ENCODE peak calls at places on chromosomes 2 and 18, in five cellular contexts. One of them, this sample, is unnamed.

GRCh38 chr2:205772983-205773382 is 90.7 kb downstream of the NRP2 start:
- DNase-seq in OCI-LY7: no peak
- DNase-seq in AG20443: no peak
- DNase-seq in AG04449: no peak
- DNase-seq in mucosa of descending colon: peak; percentile 29
- DNase-seq in this sample: no peak

GRCh38 chr18:36354989-36355388 is 57.5 kb downstream of the FHOD3 start:
- DNase-seq in OCI-LY7: no peak
- DNase-seq in AG20443: peak; percentile 80
- DNase-seq in AG04449: peak; percentile 10
- DNase-seq in mucosa of descending colon: no peak
- DNase-seq in this sample: no peak

GRCh38 chr2:196335238-196335637 is 163.9 kb upstream of the STK17B start:
- DNase-seq in OCI-LY7: no peak
- DNase-seq in AG20443: peak; percentile 51
- DNase-seq in AG04449: peak; percentile 46
- DNase-seq in mucosa of descending colon: no peak
- DNase-seq in this sample: no peak

GRCh38 chr2:229622495-229623355 is 91.6 kb downstream of the DNER start:
- DNase-seq in OCI-LY7: no peak
- DNase-seq in AG20443: no peak
- DNase-seq in AG04449: no peak
- DNase-seq in mucosa of descending colon: no peak
- DNase-seq in this sample: no peak

GRCh38 chr2:191835539-191836350 is 11.1 kb downstream of the CAVIN2 start:
- DNase-seq in OCI-LY7: no peak
- DNase-seq in AG20443: no peak
- DNase-seq in AG04449: no peak
- DNase-seq in mucosa of descending colon: no peak
- DNase-seq in this sample: no peak

GRCh38 chr2:9331704-9332103 is 91.6 kb downstream of the ITGB1BP1 start:
- DNase-seq in OCI-LY7: no peak
- DNase-seq in AG20443: no peak
- DNase-seq in AG04449: no peak
- DNase-seq in mucosa of descending colon: no peak
- DNase-seq in this sample: no peak

GRCh38 chr2:147630585-147630984 is 214.2 kb upstream of the ACVR2A start:
- DNase-seq in OCI-LY7: no peak
- DNase-seq in AG20443: no peak
- DNase-seq in AG04449: no peak
- DNase-seq in mucosa of descending colon: peak; percentile 34
- DNase-seq in this sample: no peak

GRCh38 chr2:75186829-75187228 is 12.5 kb downstream of the TACR1 start:
- DNase-seq in OCI-LY7: no peak
- DNase-seq in AG20443: no peak
- DNase-seq in AG04449: no peak
- DNase-seq in mucosa of descending colon: no peak
- DNase-seq in this sample: no peak

GRCh38 chr2:159128191-159128590 is 158.3 kb downstream of the WDSUB1 start:
- DNase-seq in OCI-LY7: no peak
- DNase-seq in AG20443: no peak
- DNase-seq in AG04449: no peak
- DNase-seq in mucosa of descending colon: no peak
- DNase-seq in this sample: no peak

GRCh38 chr2:25362564-25363145 is 20.9 kb upstream of the DNMT3A start:
- DNase-seq in OCI-LY7: peak; percentile 78
- DNase-seq in AG20443: no peak
- DNase-seq in AG04449: no peak
- DNase-seq in mucosa of descending colon: peak; percentile 65
- DNase-seq in this sample: peak; percentile 87

GRCh38 chr2:240806459-240806858 is 13.6 kb downstream of the KIF1A start:
- DNase-seq in OCI-LY7: no peak
- DNase-seq in AG20443: no peak
- DNase-seq in AG04449: no peak
- DNase-seq in mucosa of descending colon: no peak
- DNase-seq in this sample: no peak

GRCh38 chr2:51085679-51086078 is 53.7 kb upstream of the NRXN1 start:
- DNase-seq in OCI-LY7: no peak
- DNase-seq in AG20443: no peak
- DNase-seq in AG04449: no peak
- DNase-seq in mucosa of descending colon: no peak
- DNase-seq in this sample: no peak

GRCh38 chr2:163621445-163622004 is 114.3 kb downstream of the FIGN start:
- DNase-seq in OCI-LY7: no peak
- DNase-seq in AG20443: no peak
- DNase-seq in AG04449: no peak
- DNase-seq in mucosa of descending colon: no peak
- DNase-seq in this sample: no peak

GRCh38 chr18:13019301-13019700 is 28.1 kb downstream of the CEP192 start:
- DNase-seq in OCI-LY7: no peak
- DNase-seq in AG20443: no peak
- DNase-seq in AG04449: no peak
- DNase-seq in mucosa of descending colon: no peak
- DNase-seq in this sample: no peak

GRCh38 chr2:166573393-166573792 is 79.3 kb upstream of the SCN7A start:
- DNase-seq in OCI-LY7: no peak
- DNase-seq in AG20443: peak; percentile 25
- DNase-seq in AG04449: no peak
- DNase-seq in mucosa of descending colon: no peak
- DNase-seq in this sample: no peak

GRCh38 chr2:196409376-196409775 is 230.1 kb upstream of the CCDC150 start:
- DNase-seq in OCI-LY7: no peak
- DNase-seq in AG20443: no peak
- DNase-seq in AG04449: no peak
- DNase-seq in mucosa of descending colon: no peak
- DNase-seq in this sample: no peak

GRCh38 chr2:134466141-134466540 is 212.3 kb downstream of the MGAT5 start:
- DNase-seq in OCI-LY7: peak; percentile 65
- DNase-seq in AG20443: no peak
- DNase-seq in AG04449: no peak
- DNase-seq in mucosa of descending colon: peak; percentile 59
- DNase-seq in this sample: peak; percentile 47

GRCh38 chr18:35040638-35040987 is 600 bp upstream of the MAPRE2 start:
- DNase-seq in OCI-LY7: no peak
- DNase-seq in AG20443: no peak
- DNase-seq in AG04449: no peak
- DNase-seq in mucosa of descending colon: no peak
- DNase-seq in this sample: no peak

GRCh38 chr2:233331536-233331935 is 22.8 kb upstream of the DGKD start:
- DNase-seq in OCI-LY7: peak; percentile 93
- DNase-seq in AG20443: no peak
- DNase-seq in AG04449: no peak
- DNase-seq in mucosa of descending colon: peak; percentile 73
- DNase-seq in this sample: peak; percentile 86

GRCh38 chr2:205650450-205650849 is 31.9 kb upstream of the NRP2 start:
- DNase-seq in OCI-LY7: no peak
- DNase-seq in AG20443: peak; percentile 91
- DNase-seq in AG04449: no peak
- DNase-seq in mucosa of descending colon: no peak
- DNase-seq in this sample: no peak

GRCh38 chr2:106119074-106119473 is 75.0 kb downstream of the UXS1 start:
- DNase-seq in OCI-LY7: no peak
- DNase-seq in AG20443: no peak
- DNase-seq in AG04449: no peak
- DNase-seq in mucosa of descending colon: no peak
- DNase-seq in this sample: no peak

GRCh38 chr2:46555011-46555410 is 75.6 kb downstream of the TMEM247 start:
- DNase-seq in OCI-LY7: peak; percentile 63
- DNase-seq in AG20443: no peak
- DNase-seq in AG04449: no peak
- DNase-seq in mucosa of descending colon: no peak
- DNase-seq in this sample: peak; percentile 65

GRCh38 chr2:120703330-120703994 is 32.2 kb upstream of the GLI2 start:
- DNase-seq in OCI-LY7: no peak
- DNase-seq in AG20443: peak; percentile 54
- DNase-seq in AG04449: no peak
- DNase-seq in mucosa of descending colon: no peak
- DNase-seq in this sample: no peak

GRCh38 chr2:3041841-3042600 is 335.6 kb downstream of the EIPR1 start:
- DNase-seq in OCI-LY7: no peak
- DNase-seq in AG20443: no peak
- DNase-seq in AG04449: no peak
- DNase-seq in mucosa of descending colon: no peak
- DNase-seq in this sample: no peak

GRCh38 chr2:72722492-72723090 is 103.2 kb downstream of the EXOC6B start:
- DNase-seq in OCI-LY7: no peak
- DNase-seq in AG20443: peak; percentile 77
- DNase-seq in AG04449: peak; percentile 59
- DNase-seq in mucosa of descending colon: no peak
- DNase-seq in this sample: no peak

GRCh38 chr2:133431289-133431688 is 137.0 kb downstream of the NCKAP5 start:
- DNase-seq in OCI-LY7: no peak
- DNase-seq in AG20443: no peak
- DNase-seq in AG04449: no peak
- DNase-seq in mucosa of descending colon: no peak
- DNase-seq in this sample: no peak

GRCh38 chr2:166539340-166540162 is 45.5 kb upstream of the SCN7A start:
- DNase-seq in OCI-LY7: peak; percentile 52
- DNase-seq in AG20443: peak; percentile 56
- DNase-seq in AG04449: no peak
- DNase-seq in mucosa of descending colon: peak; percentile 51
- DNase-seq in this sample: peak; percentile 81

GRCh38 chr2:234091432-234091879 is 41.0 kb downstream of the SPP2 start:
- DNase-seq in OCI-LY7: no peak
- DNase-seq in AG20443: peak; percentile 20
- DNase-seq in AG04449: no peak
- DNase-seq in mucosa of descending colon: no peak
- DNase-seq in this sample: no peak